ENCODE peak calls at places on chromosomes 13 and 19, in four cellular contexts. F is activated T-helper 1 cell treated with anti-CD3 and anti-CD28 coated beads, Interleukin-12 subunit alpha, Interleukin-12 subunit beta, Interleukin-2, Interleukin-4 antibody, amounts not matched to agents 30 ng/mL and 10 ng/mL and 1 ng/mL, durations not matched to agents 14 hours and 24 hours and 36 hours; Y is WTC11; N is brain microvascular endothelial cell. B is an unnamed sample.

GRCh38 chr19:58021541-58022282 is 12.1 kb upstream of the ZSCAN1 start:
- DNase-seq in F (no peak), Y (peak), N (peak), B (peak)

GRCh38 chr13:44759723-44760360 is 183.7 kb upstream of the TSC22D1 start:
- DNase-seq in F (no peak), Y (no peak), N (no peak), B (no peak)

GRCh38 chr19:42191855-42192254 is 25.6 kb downstream of the DEDD2 start:
- DNase-seq in F (no peak), Y (no peak), N (no peak), B (no peak)

GRCh38 chr13:111927181-111927540 is 139.8 kb upstream of the SOX1 start:
- DNase-seq in F (no peak), Y (no peak), N (no peak), B (no peak)

GRCh38 chr13:27896726-27897125 is 23.1 kb upstream of the PDX1 start:
- DNase-seq in F (no peak), Y (no peak), N (no peak), B (no peak)

GRCh38 chr13:51221674-51222509 is at the start of gene FAM124A:
- DNase-seq in F (peak), Y (peak), N (no peak), B (peak)

GRCh38 chr19:12802267-12803106 is 618 bp downstream of the THSD8 start:
- DNase-seq in F (no peak), Y (no peak), N (no peak), B (no peak)

GRCh38 chr13:33536639-33537425 is 251.3 kb upstream of the STARD13 start:
- DNase-seq in F (no peak), Y (no peak), N (peak), B (no peak)

GRCh38 chr13:92994056-92994455 is 232.6 kb upstream of the GPC6 start:
- DNase-seq in F (no peak), Y (no peak), N (peak), B (no peak)

GRCh38 chr19:5342573-5343201 is 2.1 kb upstream of the PTPRS start:
- DNase-seq in F (no peak), Y (no peak), N (no peak), B (no peak)

GRCh38 chr13:44815507-44816074 is 173.7 kb downstream of the NUFIP1 start:
- DNase-seq in F (peak), Y (no peak), N (peak), B (no peak)

GRCh38 chr13:52070929-52071523 is 46.5 kb downstream of the UTP14C start:
- DNase-seq in F (no peak), Y (no peak), N (peak), B (peak)

GRCh38 chr19:6418562-6418932 is 6.1 kb downstream of the KHSRP start:
- DNase-seq in F (no peak), Y (no peak), N (no peak), B (peak)

GRCh38 chr19:4555657-4556561 is 3.6 kb downstream of the SEMA6B start:
- DNase-seq in F (no peak), Y (peak), N (no peak), B (peak)

GRCh38 chr13:62702502-62702901 is 1286.9 kb upstream of the PCDH20 start:
- DNase-seq in F (no peak), Y (no peak), N (no peak), B (peak)

GRCh38 chr19:28999733-29000433 is 213.1 kb downstream of the UQCRFS1 start:
- DNase-seq in F (no peak), Y (no peak), N (no peak), B (no peak)

B was measured in SK-N-SH.